ENCODE peak calls at places on chromosome 3, in four cellular contexts. M is H9, N is IMR-90, S is H1. F is an unnamed sample.
A peak's percentile ranks its signal among the peaks of the same experiment; 100 is the strongest.

GRCh38 chr3:45777753-45778386 is 18.5 kb downstream of the SLC6A20 start:
- DNase-seq in M (peak; percentile 16), N (no peak), S (no peak), F (no peak)

GRCh38 chr3:9965200-9965875 is 13.1 kb upstream of the PRRT3 start:
- DNase-seq in M (no peak), N (no peak), S (no peak), F (no peak)

GRCh38 chr3:46396129-46396528 is 10.7 kb downstream of the CCR5AS start:
- DNase-seq in M (no peak), N (no peak), S (no peak), F (peak; percentile 33)

GRCh38 chr3:107846282-107846852 is 244.5 kb downstream of the CD47 start:
- DNase-seq in M (peak; percentile 83), N (peak; percentile 64), S (peak; percentile 57), F (peak; percentile 78)

GRCh38 chr3:99114565-99115291 is 213.2 kb upstream of the DCBLD2 start:
- DNase-seq in M (peak; percentile 69), N (peak; percentile 69), S (peak; percentile 41), F (peak; percentile 50)

GRCh38 chr3:179056326-179056725 is 15.3 kb downstream of the ZMAT3 start:
- DNase-seq in M (no peak), N (no peak), S (no peak), F (no peak)

GRCh38 chr3:45631486-45631885 is 36.9 kb downstream of the LIMD1 start:
- DNase-seq in M (no peak), N (no peak), S (no peak), F (no peak)

GRCh38 chr3:87798567-87798947 is 260.2 kb downstream of the CGGBP1 start:
- DNase-seq in M (no peak), N (no peak), S (no peak), F (no peak)

GRCh38 chr3:116647955-116648354 is 61.6 kb upstream of the TUSC7 start:
- DNase-seq in M (no peak), N (no peak), S (no peak), F (no peak)

GRCh38 chr3:128447561-128448013 is 19.1 kb downstream of the DNAJB8 start:
- DNase-seq in M (no peak), N (no peak), S (no peak), F (no peak)

GRCh38 chr3:105767776-105768175 is 101.0 kb downstream of the CBLB start:
- DNase-seq in M (no peak), N (no peak), S (no peak), F (no peak)

GRCh38 chr3:49461443-49462171 is 8.5 kb upstream of the DAG1 start:
- DNase-seq in M (peak; percentile 91), N (peak; percentile 57), S (peak; percentile 67), F (peak; percentile 72)
- H3K4ac ChIP-seq in M (no peak overlapping the region), N (peak overlapping the region; percentile 84), S (peak overlapping the region; percentile 16), F (peak overlapping the region; percentile 56)

GRCh38 chr3:58019343-58019742 is 11.1 kb downstream of the FLNB start:
- DNase-seq in M (no peak), N (no peak), S (no peak), F (no peak)

GRCh38 chr3:58021962-58022361 is 13.7 kb downstream of the FLNB start:
- DNase-seq in M (no peak), N (no peak), S (no peak), F (no peak)

GRCh38 chr3:58021072-58021959 is 13.1 kb downstream of the FLNB start:
- DNase-seq in M (peak; percentile 95), N (no peak), S (no peak), F (peak; percentile 71)

GRCh38 chr3:58022490-58022889 is 14.3 kb downstream of the FLNB start:
- DNase-seq in M (no peak), N (no peak), S (no peak), F (peak; percentile 81)

DNA sequence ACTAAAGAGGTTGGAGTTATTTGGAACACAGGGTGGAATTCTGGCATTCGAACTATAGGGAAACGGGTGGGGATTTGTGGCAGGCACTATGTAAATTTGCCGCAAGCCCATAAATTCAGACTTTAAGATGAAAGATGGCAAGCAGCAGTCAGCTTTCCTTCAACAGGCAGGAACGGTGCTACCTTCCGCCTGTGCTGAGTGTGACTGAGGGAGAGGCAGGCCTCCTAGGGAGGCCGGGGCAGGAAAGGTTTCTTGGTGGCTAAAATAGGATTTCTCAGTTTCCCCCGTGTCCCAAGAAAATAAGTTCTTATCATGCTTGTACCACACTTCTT is 12.5 kb downstream of the FLNB start:
- DNase-seq in M (no peak), N (no peak), S (no peak), F (no peak)
- H3K4ac ChIP-seq in M (no peak overlapping the region), N (no peak overlapping the region), S (peak overlapping the region; percentile 7), F (peak overlapping the region; percentile 76)

DNA sequence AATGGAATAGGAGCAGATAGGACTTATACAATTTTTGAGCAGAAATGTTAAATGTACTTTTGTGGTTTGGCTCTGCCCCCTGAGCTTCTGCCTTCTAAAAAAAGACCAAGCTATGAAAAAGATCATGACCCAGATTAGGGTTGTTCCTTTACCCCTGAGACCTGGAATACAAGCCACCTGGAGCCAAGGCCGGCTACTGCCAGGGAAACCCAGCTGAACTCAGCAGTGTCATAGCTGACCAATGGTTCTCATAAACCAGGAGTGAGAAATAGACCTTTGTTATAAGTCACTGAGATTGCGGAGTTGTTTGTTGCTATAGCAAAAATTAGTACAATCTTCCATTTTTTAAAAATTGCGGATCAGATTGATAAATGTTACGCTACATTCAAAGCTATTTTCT is 1261.8 kb downstream of the ROBO1 start:
- DNase-seq in M (no peak), N (no peak), S (no peak), F (peak; percentile 2)
- H3K4ac ChIP-seq in M (no peak overlapping the region), N (no peak overlapping the region), S (no peak overlapping the region), F (no peak overlapping the region)

DNA sequence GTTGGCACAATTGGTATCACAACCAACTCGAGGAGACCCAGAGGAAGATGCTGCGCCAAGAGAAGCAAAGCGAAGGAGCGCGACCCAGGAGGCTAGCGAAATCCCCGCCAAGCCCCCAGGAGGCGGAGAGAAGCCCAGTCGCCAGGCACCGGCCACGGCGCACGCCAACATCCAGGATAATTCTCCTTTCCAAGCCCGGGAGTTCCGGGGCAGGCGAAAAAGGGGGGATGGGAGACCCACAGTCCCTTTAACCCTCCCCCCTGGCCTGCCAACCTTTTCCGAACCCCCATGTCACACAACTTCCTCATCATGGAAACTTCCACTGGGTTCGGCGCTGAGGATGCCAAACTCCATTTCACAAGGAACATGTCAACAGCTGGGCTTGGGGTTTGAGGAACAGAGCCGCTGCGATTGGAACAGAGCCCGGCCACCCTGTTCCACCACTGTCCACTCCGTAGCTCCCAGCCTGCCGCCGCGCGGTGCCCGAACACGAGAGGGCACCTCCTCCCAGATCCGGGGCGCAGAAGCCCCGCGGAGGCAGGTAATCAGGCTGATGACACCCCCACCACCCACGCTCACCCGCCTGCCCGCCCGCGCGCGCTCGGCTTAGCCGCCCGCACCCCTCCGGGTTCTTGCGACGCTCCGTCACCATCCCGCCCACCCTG is 567 bp downstream of the THRB start:
- DNase-seq in M (peak; percentile 57), N (no peak), S (no peak), F (peak; percentile 75)
- H3K4ac ChIP-seq in M (no peak overlapping the region), N (no peak overlapping the region), S (no peak overlapping the region), F (peak overlapping the region; percentile 84)

GRCh38 chr3:195774917-195775316 is 36.8 kb downstream of the MUC4 start:
- DNase-seq in M (peak; percentile 80), N (no peak), S (peak; percentile 21), F (peak; percentile 86)

GRCh38 chr3:195773956-195774537 is 37.7 kb downstream of the MUC4 start:
- DNase-seq in M (no peak), N (no peak), S (no peak), F (no peak)

DNA sequence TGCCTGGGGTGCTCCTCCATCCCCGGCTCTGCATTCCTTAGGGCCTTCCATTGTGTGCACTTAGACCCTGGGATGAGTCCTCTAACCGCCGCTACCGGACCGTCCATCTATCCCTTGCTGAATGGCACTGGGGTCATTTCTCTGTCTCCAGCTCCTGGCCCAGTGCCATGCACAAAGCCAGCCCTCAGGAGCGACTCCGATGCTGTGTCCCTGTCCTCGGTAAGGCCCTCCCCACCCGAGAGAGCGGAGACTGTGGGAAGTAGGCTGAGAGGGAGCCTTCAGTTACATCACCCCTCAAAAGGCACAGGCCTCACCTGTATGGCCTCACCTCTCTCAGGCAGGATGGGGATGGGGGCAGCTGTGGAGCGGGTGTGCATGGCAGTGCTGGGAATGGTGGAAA is 33.8 kb downstream of the MUC4 start:
- DNase-seq in M (no peak), N (no peak), S (no peak), F (no peak)
- H3K4ac ChIP-seq in M (no peak overlapping the region), N (no peak overlapping the region), S (no peak overlapping the region), F (no peak overlapping the region)

DNA sequence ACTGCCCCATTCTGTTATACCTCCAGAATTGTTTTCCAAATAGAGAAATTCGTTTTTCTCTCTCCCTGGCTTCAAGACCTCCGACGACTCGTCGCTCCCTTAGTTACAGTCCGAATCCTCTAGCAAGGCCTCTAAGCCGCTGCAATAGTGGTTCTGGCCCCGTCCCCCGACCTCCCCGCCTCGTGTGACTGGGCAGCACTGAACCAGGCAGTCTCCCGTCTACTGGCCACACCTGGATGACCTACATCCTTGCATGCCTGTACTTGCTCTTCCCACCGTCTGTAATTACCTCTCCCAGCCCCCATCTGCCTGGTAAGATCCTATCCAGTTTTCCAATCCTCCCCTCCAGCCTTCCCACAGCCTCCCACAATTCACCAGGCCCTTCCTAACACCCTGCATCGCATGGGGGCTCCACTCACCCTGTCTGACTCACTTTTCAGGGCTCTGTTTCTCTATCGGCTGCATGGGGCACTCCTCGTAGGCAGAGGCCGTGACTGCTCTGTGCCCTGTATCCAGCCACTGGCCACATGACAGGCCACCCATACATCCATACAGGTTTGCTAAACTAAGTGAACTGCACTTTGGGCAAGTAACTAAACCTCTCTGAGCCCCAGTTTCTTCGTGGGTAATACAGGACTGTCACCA is 32.9 kb downstream of the XXYLT1 start:
- DNase-seq in M (no peak), N (no peak), S (no peak), F (no peak)
- H3K4ac ChIP-seq in M (no peak overlapping the region), N (no peak overlapping the region), S (no peak overlapping the region), F (no peak overlapping the region)

GRCh38 chr3:138187296-138188012 is at the start of gene ARMC8:
- DNase-seq in M (no peak), N (no peak), S (no peak), F (peak; percentile 91)
- H3K4ac ChIP-seq in M (no peak within 1 kb of the TSS), N (peak within 1 kb of the TSS; percentile 99), S (peak within 1 kb of the TSS; percentile 85), F (peak within 1 kb of the TSS; percentile 95)

GRCh38 chr3:101848754-101849713 is at the start of gene NFKBIZ:
- DNase-seq in M (peak; percentile 94), N (peak; percentile 91), S (peak; percentile 80), F (peak; percentile 95)
- H3K4ac ChIP-seq in M (no peak within 1 kb of the TSS), N (peak within 1 kb of the TSS; percentile 87), S (no peak within 1 kb of the TSS), F (peak within 1 kb of the TSS; percentile 87)

GRCh38 chr3:156668073-156668763 is 6.2 kb upstream of the TIPARP start:
- DNase-seq in M (no peak), N (peak; percentile 60), S (no peak), F (no peak)
- H3K4ac ChIP-seq in M (no peak overlapping the region), N (no peak overlapping the region), S (no peak overlapping the region), F (no peak overlapping the region)

F was measured in trophoblast cell.